ENCODE peak calls at places on chromosomes 2 and 18, in seven cellular contexts. One of them, this sample, is unnamed.
A peak's percentile ranks its signal among the peaks of the same experiment; 100 is the strongest.

GRCh38 chr18:25557006-25557405 is 205.0 kb upstream of the ZNF521 start:
- DNase-seq in GM23248: no peak
- DNase-seq in hepatocyte: no peak
- DNase-seq in MM.1S: no peak
- DNase-seq in GM23338: no peak
- DNase-seq in neural progenitor cell: no peak
- DNase-seq in HCT116: no peak
- DNase-seq in this sample: no peak

GRCh38 chr2:136286423-136286822 is 168.5 kb upstream of the CXCR4 start:
- DNase-seq in GM23248: no peak
- DNase-seq in hepatocyte: no peak
- DNase-seq in MM.1S: no peak
- DNase-seq in GM23338: no peak
- DNase-seq in neural progenitor cell: no peak
- DNase-seq in HCT116: no peak
- DNase-seq in this sample: no peak

GRCh38 chr2:70674636-70675430 is 93.2 kb downstream of the ADD2 start:
- DNase-seq in GM23248: no peak
- DNase-seq in hepatocyte: no peak
- DNase-seq in MM.1S: no peak
- DNase-seq in GM23338: no peak
- DNase-seq in neural progenitor cell: no peak
- DNase-seq in HCT116: no peak
- DNase-seq in this sample: no peak

GRCh38 chr2:176085861-176086771 is 2.4 kb upstream of the EVX2 start:
- DNase-seq in GM23248: peak; percentile 66
- DNase-seq in hepatocyte: peak; percentile 76
- DNase-seq in MM.1S: no peak
- DNase-seq in GM23338: peak; percentile 75
- DNase-seq in neural progenitor cell: peak; percentile 78
- DNase-seq in HCT116: peak; percentile 13
- DNase-seq in this sample: peak; percentile 49

GRCh38 chr2:83081835-83082522 is 1377.1 kb downstream of the SUCLG1 start:
- DNase-seq in GM23248: peak; percentile 34
- DNase-seq in hepatocyte: peak; percentile 64
- DNase-seq in MM.1S: no peak
- DNase-seq in GM23338: no peak
- DNase-seq in neural progenitor cell: no peak
- DNase-seq in HCT116: no peak
- DNase-seq in this sample: peak; percentile 35

GRCh38 chr2:227759411-227760113 is 13.9 kb downstream of the SCYGR8 start:
- DNase-seq in GM23248: no peak
- DNase-seq in hepatocyte: no peak
- DNase-seq in MM.1S: no peak
- DNase-seq in GM23338: peak; percentile 32
- DNase-seq in neural progenitor cell: peak; percentile 29
- DNase-seq in HCT116: no peak
- DNase-seq in this sample: no peak

GRCh38 chr2:28695245-28695647 is 56.4 kb upstream of the PPP1CB start:
- DNase-seq in GM23248: no peak
- DNase-seq in hepatocyte: peak; percentile 41
- DNase-seq in MM.1S: no peak
- DNase-seq in GM23338: peak; percentile 32
- DNase-seq in neural progenitor cell: peak; percentile 32
- DNase-seq in HCT116: no peak
- DNase-seq in this sample: no peak

GRCh38 chr2:31233216-31233615 is 736 bp upstream of the EHD3 start:
- DNase-seq in GM23248: peak; percentile 57
- DNase-seq in hepatocyte: no peak
- DNase-seq in MM.1S: no peak
- DNase-seq in GM23338: no peak
- DNase-seq in neural progenitor cell: no peak
- DNase-seq in HCT116: no peak
- DNase-seq in this sample: peak; percentile 6

GRCh38 chr18:5980721-5981120 is 85.4 kb upstream of the TMEM200C start:
- DNase-seq in GM23248: no peak
- DNase-seq in hepatocyte: no peak
- DNase-seq in MM.1S: no peak
- DNase-seq in GM23338: no peak
- DNase-seq in neural progenitor cell: no peak
- DNase-seq in HCT116: no peak
- DNase-seq in this sample: no peak

GRCh38 chr18:49098386-49098785 is 147.6 kb upstream of the SMAD7 start:
- DNase-seq in GM23248: no peak
- DNase-seq in hepatocyte: no peak
- DNase-seq in MM.1S: no peak
- DNase-seq in GM23338: no peak
- DNase-seq in neural progenitor cell: peak; percentile 32
- DNase-seq in HCT116: no peak
- DNase-seq in this sample: no peak

GRCh38 chr2:74577448-74577847 is 22.9 kb downstream of the DOK1 start:
- DNase-seq in GM23248: peak; percentile 68
- DNase-seq in hepatocyte: no peak
- DNase-seq in MM.1S: no peak
- DNase-seq in GM23338: no peak
- DNase-seq in neural progenitor cell: no peak
- DNase-seq in HCT116: no peak
- DNase-seq in this sample: no peak

GRCh38 chr2:239326831-239327535 is 73.8 kb downstream of the HDAC4 start:
- DNase-seq in GM23248: no peak
- DNase-seq in hepatocyte: no peak
- DNase-seq in MM.1S: peak; percentile 94
- DNase-seq in GM23338: no peak
- DNase-seq in neural progenitor cell: no peak
- DNase-seq in HCT116: no peak
- DNase-seq in this sample: peak; percentile 50

GRCh38 chr2:16546128-16546754 is 119.4 kb downstream of the CYRIA start:
- DNase-seq in GM23248: peak; percentile 46
- DNase-seq in hepatocyte: peak; percentile 88
- DNase-seq in MM.1S: peak; percentile 73
- DNase-seq in GM23338: peak; percentile 90
- DNase-seq in neural progenitor cell: peak; percentile 91
- DNase-seq in HCT116: no peak
- DNase-seq in this sample: peak; percentile 48

GRCh38 chr2:205052781-205053180 is 507.5 kb downstream of the PARD3B start:
- DNase-seq in GM23248: no peak
- DNase-seq in hepatocyte: no peak
- DNase-seq in MM.1S: no peak
- DNase-seq in GM23338: no peak
- DNase-seq in neural progenitor cell: no peak
- DNase-seq in HCT116: no peak
- DNase-seq in this sample: no peak

GRCh38 chr18:54415086-54415485 is 57.4 kb downstream of the C18orf54 start:
- DNase-seq in GM23248: no peak
- DNase-seq in hepatocyte: no peak
- DNase-seq in MM.1S: no peak
- DNase-seq in GM23338: no peak
- DNase-seq in neural progenitor cell: no peak
- DNase-seq in HCT116: no peak
- DNase-seq in this sample: no peak

GRCh38 chr18:21141678-21142422 is 30.2 kb upstream of the ROCK1 start:
- DNase-seq in GM23248: peak; percentile 27
- DNase-seq in hepatocyte: no peak
- DNase-seq in MM.1S: no peak
- DNase-seq in GM23338: peak; percentile 5
- DNase-seq in neural progenitor cell: no peak
- DNase-seq in HCT116: no peak
- DNase-seq in this sample: no peak

GRCh38 chr2:113183703-113184102 is 9.9 kb downstream of the PSD4 start:
- DNase-seq in GM23248: no peak
- DNase-seq in hepatocyte: no peak
- DNase-seq in MM.1S: no peak
- DNase-seq in GM23338: no peak
- DNase-seq in neural progenitor cell: no peak
- DNase-seq in HCT116: no peak
- DNase-seq in this sample: no peak

GRCh38 chr2:84388133-84388532 is 70.9 kb downstream of the SUCLG1 start:
- DNase-seq in GM23248: peak; percentile 55
- DNase-seq in hepatocyte: no peak
- DNase-seq in MM.1S: no peak
- DNase-seq in GM23338: no peak
- DNase-seq in neural progenitor cell: no peak
- DNase-seq in HCT116: no peak
- DNase-seq in this sample: no peak

GRCh38 chr18:9782073-9782857 is 74.2 kb downstream of the RAB31 start:
- DNase-seq in GM23248: peak; percentile 90
- DNase-seq in hepatocyte: peak; percentile 52
- DNase-seq in MM.1S: no peak
- DNase-seq in GM23338: no peak
- DNase-seq in neural progenitor cell: no peak
- DNase-seq in HCT116: no peak
- DNase-seq in this sample: peak; percentile 72

GRCh38 chr2:203681978-203682377 is 24.5 kb upstream of the CD28 start:
- DNase-seq in GM23248: peak; percentile 73
- DNase-seq in hepatocyte: no peak
- DNase-seq in MM.1S: no peak
- DNase-seq in GM23338: no peak
- DNase-seq in neural progenitor cell: no peak
- DNase-seq in HCT116: no peak
- DNase-seq in this sample: peak; percentile 19

GRCh38 chr2:223528036-223528435 is 74.1 kb downstream of the SCG2 start:
- DNase-seq in GM23248: peak; percentile 90
- DNase-seq in hepatocyte: no peak
- DNase-seq in MM.1S: no peak
- DNase-seq in GM23338: no peak
- DNase-seq in neural progenitor cell: no peak
- DNase-seq in HCT116: no peak
- DNase-seq in this sample: peak; percentile 52

GRCh38 chr2:222844323-222844722 is 16.5 kb upstream of the ACSL3 start:
- DNase-seq in GM23248: peak; percentile 97
- DNase-seq in hepatocyte: no peak
- DNase-seq in MM.1S: no peak
- DNase-seq in GM23338: no peak
- DNase-seq in neural progenitor cell: no peak
- DNase-seq in HCT116: peak; percentile 32
- DNase-seq in this sample: peak; percentile 95

GRCh38 chr2:64359176-64359891 is 94.6 kb upstream of the LGALSL start:
- DNase-seq in GM23248: peak; percentile 41
- DNase-seq in hepatocyte: no peak
- DNase-seq in MM.1S: no peak
- DNase-seq in GM23338: no peak
- DNase-seq in neural progenitor cell: no peak
- DNase-seq in HCT116: no peak
- DNase-seq in this sample: no peak

GRCh38 chr18:33611525-33612135 is 33.6 kb downstream of the ASXL3 start:
- DNase-seq in GM23248: no peak
- DNase-seq in hepatocyte: no peak
- DNase-seq in MM.1S: no peak
- DNase-seq in GM23338: no peak
- DNase-seq in neural progenitor cell: no peak
- DNase-seq in HCT116: no peak
- DNase-seq in this sample: no peak

GRCh38 chr2:201964631-201965206 is 68.9 kb upstream of the FZD7 start:
- DNase-seq in GM23248: no peak
- DNase-seq in hepatocyte: no peak
- DNase-seq in MM.1S: peak; percentile 93
- DNase-seq in GM23338: no peak
- DNase-seq in neural progenitor cell: no peak
- DNase-seq in HCT116: no peak
- DNase-seq in this sample: no peak

GRCh38 chr2:28643911-28644334 is 107.7 kb upstream of the PPP1CB start:
- DNase-seq in GM23248: peak; percentile 91
- DNase-seq in hepatocyte: peak; percentile 65
- DNase-seq in MM.1S: no peak
- DNase-seq in GM23338: no peak
- DNase-seq in neural progenitor cell: no peak
- DNase-seq in HCT116: no peak
- DNase-seq in this sample: peak; percentile 96

GRCh38 chr18:59079264-59079972 is 60.3 kb upstream of the SEC11C start:
- DNase-seq in GM23248: no peak
- DNase-seq in hepatocyte: no peak
- DNase-seq in MM.1S: no peak
- DNase-seq in GM23338: no peak
- DNase-seq in neural progenitor cell: no peak
- DNase-seq in HCT116: no peak
- DNase-seq in this sample: no peak
- TF ChIP-seq EZH2phosphoT487 in GM23248: no peak
- TF ChIP-seq EZH2phosphoT487 in hepatocyte: no peak
- TF ChIP-seq EZH2phosphoT487 in MM.1S: no peak
- TF ChIP-seq EZH2phosphoT487 in GM23338: no peak
- TF ChIP-seq EZH2phosphoT487 in neural progenitor cell: no peak
- TF ChIP-seq EZH2phosphoT487 in HCT116: no peak
- TF ChIP-seq EZH2phosphoT487 in this sample: no peak

GRCh38 chr18:23134780-23135678 is at the start of gene CABLES1:
- DNase-seq in GM23248: peak; percentile 76
- DNase-seq in hepatocyte: peak; percentile 83
- DNase-seq in MM.1S: peak; percentile 81
- DNase-seq in GM23338: peak; percentile 69
- DNase-seq in neural progenitor cell: peak; percentile 71
- DNase-seq in HCT116: no peak
- DNase-seq in this sample: peak; percentile 67
- H3K27ac ChIP-seq in GM23248: no peak within 1 kb of the TSS
- H3K27ac ChIP-seq in hepatocyte: peak within 1 kb of the TSS; percentile 50
- H3K27ac ChIP-seq in MM.1S: peak within 1 kb of the TSS; percentile 98
- H3K27ac ChIP-seq in GM23338: peak within 1 kb of the TSS; percentile 58
- H3K27ac ChIP-seq in neural progenitor cell: no peak within 1 kb of the TSS
- H3K27ac ChIP-seq in HCT116: peak within 1 kb of the TSS; percentile 74
- H3K27ac ChIP-seq in this sample: peak within 1 kb of the TSS; percentile 90

GRCh38 chr2:8803658-8804379 is 33.6 kb downstream of the KIDINS220 start:
- DNase-seq in GM23248: peak; percentile 95
- DNase-seq in hepatocyte: peak; percentile 77
- DNase-seq in MM.1S: no peak
- DNase-seq in GM23338: no peak
- DNase-seq in neural progenitor cell: no peak
- DNase-seq in HCT116: peak; percentile 91
- DNase-seq in this sample: peak; percentile 99

GRCh38 chr2:8805278-8806045 is 32.0 kb downstream of the KIDINS220 start:
- DNase-seq in GM23248: no peak
- DNase-seq in hepatocyte: no peak
- DNase-seq in MM.1S: no peak
- DNase-seq in GM23338: no peak
- DNase-seq in neural progenitor cell: no peak
- DNase-seq in HCT116: no peak
- DNase-seq in this sample: no peak

GRCh38 chr2:8802741-8803140 is 34.7 kb downstream of the KIDINS220 start:
- DNase-seq in GM23248: no peak
- DNase-seq in hepatocyte: no peak
- DNase-seq in MM.1S: no peak
- DNase-seq in GM23338: no peak
- DNase-seq in neural progenitor cell: no peak
- DNase-seq in HCT116: no peak
- DNase-seq in this sample: no peak

GRCh38 chr2:8806885-8807701 is 30.3 kb downstream of the KIDINS220 start:
- DNase-seq in GM23248: no peak
- DNase-seq in hepatocyte: no peak
- DNase-seq in MM.1S: no peak
- DNase-seq in GM23338: no peak
- DNase-seq in neural progenitor cell: no peak
- DNase-seq in HCT116: no peak
- DNase-seq in this sample: no peak
- TF ChIP-seq EZH2 in GM23248: no peak
- TF ChIP-seq EZH2 in hepatocyte: no peak
- TF ChIP-seq EZH2 in MM.1S: no peak
- TF ChIP-seq EZH2 in GM23338: no peak
- TF ChIP-seq EZH2 in neural progenitor cell: no peak
- TF ChIP-seq EZH2 in HCT116: no peak
- TF ChIP-seq EZH2 in this sample: no peak

DNA sequence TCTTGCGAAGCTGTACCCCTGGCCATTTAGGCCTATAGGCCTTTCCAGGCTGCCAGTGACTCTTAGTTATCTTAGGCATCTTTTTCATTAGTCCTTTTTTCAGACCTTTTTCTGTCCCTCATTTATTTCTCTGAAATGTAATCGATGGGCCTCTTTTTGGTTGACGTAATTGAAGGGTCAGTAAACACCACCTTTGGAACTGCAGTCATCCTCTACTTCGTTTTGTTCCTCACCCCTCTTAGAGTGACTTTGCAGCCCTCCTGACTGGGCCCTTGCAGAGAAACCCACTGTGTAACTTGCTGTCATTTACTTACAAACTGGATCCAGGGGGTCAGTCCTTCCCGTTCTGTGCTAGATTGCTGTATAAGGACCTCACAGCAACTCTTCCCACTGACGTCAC is 23.2 kb downstream of the CENPO start:
- DNase-seq in GM23248: no peak
- DNase-seq in hepatocyte: no peak
- DNase-seq in MM.1S: no peak
- DNase-seq in GM23338: no peak
- DNase-seq in neural progenitor cell: no peak
- DNase-seq in HCT116: no peak
- DNase-seq in this sample: no peak
- TF ChIP-seq EZH2phosphoT487 in GM23248: no peak
- TF ChIP-seq EZH2phosphoT487 in hepatocyte: no peak
- TF ChIP-seq EZH2phosphoT487 in MM.1S: no peak
- TF ChIP-seq EZH2phosphoT487 in GM23338: no peak
- TF ChIP-seq EZH2phosphoT487 in neural progenitor cell: no peak
- TF ChIP-seq EZH2phosphoT487 in HCT116: no peak
- TF ChIP-seq EZH2phosphoT487 in this sample: no peak